ENCODE peak calls at places on chromosomes 6 and 20, in seven cellular contexts. H, W, C, E, R, Y and Q are unnamed samples.

GRCh38 chr20:5353624-5354496 is 37.1 kb upstream of the PROKR2 start:
- DNase-seq in H (peak; percentile 16), W (no peak), C (no peak), E (no peak), R (no peak), Y (peak; percentile 63), Q (no peak)

GRCh38 chr6:168546730-168547129 is 105.7 kb downstream of the SMOC2 start:
- DNase-seq in H (no peak), W (no peak), C (no peak), E (no peak), R (no peak), Y (no peak), Q (no peak)

GRCh38 chr20:5938456-5939029 is 11.8 kb downstream of the TRMT6 start:
- DNase-seq in H (no peak), W (no peak), C (no peak), E (no peak), R (no peak), Y (no peak), Q (no peak)

GRCh38 chr6:52512199-52512598 is 64.7 kb downstream of the TRAM2 start:
- DNase-seq in H (peak; percentile 39), W (peak; percentile 40), C (no peak), E (no peak), R (no peak), Y (peak; percentile 66), Q (no peak)

GRCh38 chr6:14354919-14355572 is 237.5 kb downstream of the CD83 start:
- DNase-seq in H (peak; percentile 63), W (peak; percentile 69), C (no peak), E (no peak), R (peak; percentile 67), Y (peak; percentile 20), Q (no peak)

GRCh38 chr20:32875673-32876072 is 16.9 kb downstream of the EFCAB8 start:
- DNase-seq in H (no peak), W (no peak), C (no peak), E (no peak), R (no peak), Y (no peak), Q (no peak)

GRCh38 chr20:9999660-10000059 is 35.1 kb upstream of the ANKEF1 start:
- DNase-seq in H (no peak), W (no peak), C (no peak), E (no peak), R (no peak), Y (no peak), Q (no peak)

GRCh38 chr6:10641494-10641893 is 52.9 kb downstream of the C6orf52 start:
- DNase-seq in H (no peak), W (no peak), C (no peak), E (no peak), R (no peak), Y (no peak), Q (no peak)

GRCh38 chr6:45922728-45923351 is 92.8 kb downstream of the CLIC5 start:
- DNase-seq in H (peak; percentile 24), W (peak; percentile 44), C (peak; percentile 12), E (peak; percentile 33), R (peak; percentile 70), Y (peak; percentile 55), Q (no peak)

GRCh38 chr6:25248100-25248499 is 31.1 kb upstream of the CARMIL1 start:
- DNase-seq in H (peak; percentile 65), W (no peak), C (no peak), E (no peak), R (no peak), Y (no peak), Q (no peak)

GRCh38 chr20:56439784-56440291 is 27.8 kb downstream of the CASS4 start:
- DNase-seq in H (peak; percentile 15), W (peak; percentile 78), C (no peak), E (no peak), R (peak; percentile 49), Y (no peak), Q (no peak)

GRCh38 chr20:58017237-58017969 is 211.1 kb downstream of the ANKRD60 start:
- DNase-seq in H (peak; percentile 100), W (no peak), C (no peak), E (no peak), R (no peak), Y (peak; percentile 94), Q (no peak)

GRCh38 chr6:3364391-3364790 is 92.5 kb downstream of the SLC22A23 start:
- DNase-seq in H (no peak), W (no peak), C (no peak), E (no peak), R (no peak), Y (no peak), Q (no peak)

GRCh38 chr20:37379967-37380828 is 34.3 kb downstream of the SRC start:
- DNase-seq in H (peak; percentile 52), W (no peak), C (no peak), E (no peak), R (no peak), Y (no peak), Q (no peak)

GRCh38 chr6:133977983-133978895 is 25.2 kb downstream of the TBPL1 start:
- DNase-seq in H (no peak), W (no peak), C (no peak), E (no peak), R (no peak), Y (peak; percentile 44), Q (no peak)

GRCh38 chr20:24766143-24766527 is 182.9 kb upstream of the CST7 start:
- DNase-seq in H (no peak), W (no peak), C (no peak), E (no peak), R (no peak), Y (no peak), Q (no peak)

GRCh38 chr6:106631356-106631755 is 2.0 kb downstream of the QRSL1 start:
- DNase-seq in H (peak; percentile 28), W (no peak), C (no peak), E (no peak), R (no peak), Y (no peak), Q (no peak)

GRCh38 chr6:22366214-22366613 is 69.4 kb upstream of the PRL start:
- DNase-seq in H (no peak), W (no peak), C (no peak), E (no peak), R (no peak), Y (no peak), Q (no peak)

GRCh38 chr6:123759472-123759871 is 44.2 kb upstream of the NKAIN2 start:
- DNase-seq in H (no peak), W (no peak), C (no peak), E (no peak), R (no peak), Y (no peak), Q (no peak)

GRCh38 chr20:57754190-57754589 is 44.4 kb upstream of the PMEPA1 start:
- DNase-seq in H (no peak), W (no peak), C (no peak), E (no peak), R (no peak), Y (no peak), Q (no peak)

GRCh38 chr6:109465772-109466171 is 10.2 kb upstream of the MICAL1 start:
- DNase-seq in H (no peak), W (no peak), C (no peak), E (no peak), R (no peak), Y (no peak), Q (no peak)

GRCh38 chr6:161125591-161125990 is 134.0 kb downstream of the MAP3K4 start:
- DNase-seq in H (no peak), W (no peak), C (no peak), E (no peak), R (no peak), Y (no peak), Q (no peak)

GRCh38 chr20:20201124-20201523 is 148.8 kb downstream of the CFAP61 start:
- DNase-seq in H (no peak), W (no peak), C (no peak), E (no peak), R (no peak), Y (no peak), Q (no peak)

GRCh38 chr6:97697450-97697849 is 414.4 kb upstream of the MMS22L start:
- DNase-seq in H (no peak), W (no peak), C (no peak), E (no peak), R (no peak), Y (no peak), Q (no peak)

GRCh38 chr20:35690265-35690664 is 8.9 kb downstream of the NFS1 start:
- DNase-seq in H (no peak), W (no peak), C (no peak), E (no peak), R (no peak), Y (no peak), Q (no peak)